ENCODE peak calls at places on chromosomes 12 and 14, in six cellular contexts. A, U, C, L, B and D are unnamed samples.
A peak's percentile ranks its signal among the peaks of the same experiment; 100 is the strongest.

GRCh38 chr12:108635997-108636808 is 2.5 kb upstream of the SELPLG start:
- DNase-seq in B (no peak), A (no peak), U (no peak), L (no peak), C (no peak), D (no peak)

GRCh38 chr12:99131761-99132199 is 486.7 kb downstream of the APAF1 start:
- DNase-seq in L (peak; percentile 39), U (no peak), A (no peak), B (no peak), C (no peak), D (no peak)

GRCh38 chr14:23864252-23864651 is 89.3 kb upstream of the DHRS4 start:
- DNase-seq in C (no peak), U (no peak), B (no peak), L (no peak), A (no peak), D (no peak)

GRCh38 chr14:73173092-73173735 is 36.9 kb downstream of the PSEN1 start:
- DNase-seq in L (no peak), B (peak; percentile 60), A (no peak), C (peak; percentile 65), U (no peak), D (no peak)

GRCh38 chr12:114990396-114990795 is 306.4 kb upstream of the TBX3 start:
- DNase-seq in L (no peak), A (no peak), B (no peak), U (no peak), C (no peak), D (no peak)

GRCh38 chr12:9066755-9067433 is 48.8 kb downstream of the A2M start:
- DNase-seq in C (no peak), U (no peak), L (no peak), A (no peak), B (no peak), D (no peak)

GRCh38 chr12:47223848-47224213 is 144.1 kb upstream of the AMIGO2 start:
- DNase-seq in L (peak; percentile 73), U (no peak), C (no peak), B (no peak), A (no peak), D (no peak)

GRCh38 chr12:114679942-114680341 is 4.0 kb downstream of the TBX3 start:
- DNase-seq in C (no peak), B (no peak), U (no peak), L (no peak), A (no peak), D (no peak)

GRCh38 chr12:12172106-12172511 is 94.7 kb downstream of the LRP6 start:
- DNase-seq in L (no peak), C (no peak), U (no peak), A (no peak), B (no peak), D (no peak)

GRCh38 chr12:72546106-72546505 is 273.9 kb downstream of the TRHDE start:
- DNase-seq in A (no peak), B (no peak), U (no peak), C (no peak), L (no peak), D (no peak)